ENCODE peak calls at places on chromosomes 4 and X, in seven cellular contexts. H, B, Z, F, E, W and C are unnamed samples.

GRCh38 chr4:87005690-87006461 is 71.1 kb downstream of the AFF1 start:
- DNase-seq in H (no peak), B (peak; percentile 52), Z (no peak), F (peak; percentile 11), E (no peak), W (peak; percentile 28), C (peak; percentile 25)

GRCh38 chr4:17511041-17511949 is 595 bp downstream of the QDPR start:
- DNase-seq in H (peak; percentile 19), B (peak; percentile 58), Z (peak; percentile 64), F (peak; percentile 41), E (peak; percentile 55), W (peak; percentile 53), C (peak; percentile 31)

GRCh38 chrX:20221902-20222301 is 44.8 kb downstream of the RPS6KA3 start:
- DNase-seq in H (no peak), B (no peak), Z (no peak), F (no peak), E (peak; percentile 20), W (no peak), C (peak; percentile 33)

GRCh38 chr4:110484029-110484428 is 8.1 kb downstream of the ENPEP start:
- DNase-seq in H (no peak), B (no peak), Z (no peak), F (no peak), E (no peak), W (no peak), C (no peak)

GRCh38 chr4:39464886-39465501 is 6.1 kb downstream of the LIAS start:
- DNase-seq in H (no peak), B (no peak), Z (no peak), F (no peak), E (peak; percentile 25), W (peak; percentile 81), C (no peak)

GRCh38 chr4:2831611-2832308 is 11.9 kb upstream of the ADD1 start:
- DNase-seq in H (peak; percentile 10), B (no peak), Z (peak; percentile 22), F (no peak), E (no peak), W (peak; percentile 23), C (no peak)

GRCh38 chrX:1468250-1468772 is 15.6 kb upstream of the ASMTL start:
- DNase-seq in H (no peak), B (no peak), Z (peak; percentile 50), F (peak; percentile 74), E (no peak), W (no peak), C (no peak)

GRCh38 chr4:22695011-22695410 is 2.3 kb downstream of the GBA3 start:
- DNase-seq in H (no peak), B (no peak), Z (no peak), F (no peak), E (no peak), W (no peak), C (no peak)

GRCh38 chrX:43870758-43871419 is 11.4 kb downstream of the MAOB start:
- DNase-seq in H (no peak), B (no peak), Z (peak; percentile 40), F (no peak), E (no peak), W (no peak), C (no peak)

GRCh38 chr4:56628592-56628991 is 52.5 kb downstream of the HOPX start:
- DNase-seq in H (no peak), B (no peak), Z (no peak), F (no peak), E (no peak), W (no peak), C (no peak)

GRCh38 chr4:105544517-105544916 is 7.9 kb upstream of the ARHGEF38 start:
- DNase-seq in H (no peak), B (no peak), Z (no peak), F (no peak), E (no peak), W (no peak), C (no peak)

GRCh38 chr4:8157496-8157895 is 1.1 kb downstream of the ABLIM2 start:
- DNase-seq in H (no peak), B (peak; percentile 28), Z (no peak), F (no peak), E (no peak), W (no peak), C (no peak)

GRCh38 chrX:47380268-47380667 is 9.9 kb downstream of the ZNF157 start:
- DNase-seq in H (no peak), B (no peak), Z (peak; percentile 29), F (peak; percentile 72), E (no peak), W (no peak), C (peak; percentile 38)

GRCh38 chrX:107673933-107674479 is 45.7 kb downstream of the PRPS1 start:
- DNase-seq in H (peak; percentile 75), B (peak; percentile 33), Z (peak; percentile 87), F (peak; percentile 93), E (no peak), W (no peak), C (peak; percentile 69)

GRCh38 chr4:90545380-90545779 is 418.2 kb downstream of the CCSER1 start:
- DNase-seq in H (no peak), B (no peak), Z (no peak), F (no peak), E (no peak), W (no peak), C (no peak)

GRCh38 chr4:3315566-3315965 is 22.7 kb downstream of the RGS12 start:
- DNase-seq in H (no peak), B (no peak), Z (peak; percentile 5), F (no peak), E (no peak), W (no peak), C (no peak)

GRCh38 chrX:134174273-134174660 is 62.7 kb upstream of the CCDC160 start:
- DNase-seq in H (no peak), B (peak; percentile 36), Z (no peak), F (no peak), E (no peak), W (no peak), C (no peak)

GRCh38 chr4:183638436-183638835 is 20.5 kb downstream of the RWDD4 start:
- DNase-seq in H (no peak), B (no peak), Z (no peak), F (no peak), E (no peak), W (no peak), C (no peak)

GRCh38 chr4:92234393-92235176 is 69.2 kb upstream of the GRID2 start:
- DNase-seq in H (no peak), B (no peak), Z (no peak), F (no peak), E (no peak), W (no peak), C (peak; percentile 45)

GRCh38 chr4:176988226-176988625 is 195.5 kb upstream of the VEGFC start:
- DNase-seq in H (no peak), B (no peak), Z (no peak), F (no peak), E (no peak), W (no peak), C (no peak)

GRCh38 chr4:119244344-119244743 is 31.8 kb downstream of the USP53 start:
- DNase-seq in H (no peak), B (no peak), Z (no peak), F (no peak), E (no peak), W (no peak), C (no peak)

GRCh38 chr4:154416183-154416543 is 75.4 kb downstream of the DCHS2 start:
- DNase-seq in H (no peak), B (peak; percentile 68), Z (no peak), F (no peak), E (no peak), W (peak; percentile 4), C (no peak)
- TF ChIP-seq CTCF in H (no peak), B (peak; percentile 48), Z (no peak), F (no peak), E (peak; percentile 31), W (peak; percentile 14), C (no peak)

DNA sequence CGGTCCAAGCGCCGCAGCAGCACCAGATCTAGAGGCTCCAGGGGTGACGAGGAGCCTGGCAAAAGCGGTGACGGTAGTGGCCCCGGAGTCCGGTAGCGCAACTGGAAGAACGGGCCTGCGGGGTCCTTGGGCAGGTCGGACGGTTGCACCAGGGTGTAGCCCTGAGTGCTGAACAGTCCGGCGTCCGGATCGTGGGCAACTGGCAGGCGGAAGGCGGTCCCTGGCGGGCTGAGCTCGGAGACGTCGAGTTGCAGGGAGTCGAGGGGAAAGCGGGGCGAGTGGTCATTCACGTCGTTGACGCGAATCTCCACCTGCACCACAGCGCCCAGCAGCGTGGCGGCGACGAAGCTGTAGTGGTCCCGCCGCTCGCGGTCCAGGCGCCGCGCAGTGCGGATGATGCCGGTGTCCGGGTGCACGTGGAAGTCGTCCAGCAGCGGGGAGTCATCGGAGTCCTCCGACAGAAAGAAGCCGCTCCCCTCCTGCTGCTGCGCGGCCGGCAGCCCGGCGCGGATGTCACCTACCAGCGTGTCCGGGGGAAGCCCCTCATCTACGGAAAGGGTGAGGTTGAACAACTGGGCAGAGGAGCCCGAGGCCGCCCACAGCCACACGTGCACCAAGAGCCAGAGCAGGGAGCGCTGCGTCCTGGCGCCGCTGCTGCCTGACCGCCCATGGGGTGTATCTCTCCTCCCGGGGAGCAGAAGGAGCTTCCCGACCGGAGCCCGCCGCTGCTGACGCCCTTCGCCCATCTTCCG is 834 bp downstream of the DCHS2 start:
- DNase-seq in H (no peak), B (peak; percentile 57), Z (no peak), F (no peak), E (no peak), W (peak; percentile 41), C (no peak)
- H3K27me3 ChIP-seq in H (no peaks in the 10 kb centered on the region), B (peaks cover 92% of the 10 kb centered on the region), Z (no peaks in the 10 kb centered on the region), F (peaks cover 6% of the 10 kb centered on the region), E (no peaks in the 10 kb centered on the region), W (peaks cover 24% of the 10 kb centered on the region), C (peaks cover 3% of the 10 kb centered on the region)

DNA sequence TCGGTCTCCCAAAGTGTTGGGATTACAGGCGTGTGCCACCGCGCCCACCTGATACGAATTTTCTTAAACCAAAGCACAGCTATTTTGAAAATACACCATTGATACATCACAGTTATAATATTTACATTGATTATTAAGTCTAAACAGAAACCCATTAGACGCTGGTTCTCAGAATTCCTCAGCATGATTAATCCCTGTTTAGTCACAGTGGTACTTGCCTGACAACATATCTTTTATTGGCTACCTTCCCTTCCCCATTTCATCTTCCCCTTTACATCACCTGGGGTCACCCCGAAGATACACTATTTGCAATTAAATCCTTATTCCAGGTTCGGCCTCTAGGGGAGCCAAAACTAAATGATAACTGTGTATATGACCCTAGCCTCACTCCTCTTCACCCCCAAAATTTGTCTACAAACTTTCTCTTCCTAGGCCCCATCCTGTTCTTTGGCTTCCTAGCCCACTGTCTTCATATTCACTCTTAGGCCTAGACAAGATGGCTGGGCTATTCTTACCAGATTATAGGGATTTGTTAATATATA is 36.8 kb upstream of the IL1RAPL1 start:
- DNase-seq in H (no peak), B (no peak), Z (no peak), F (no peak), E (no peak), W (peak; percentile 2), C (no peak)
- TF ChIP-seq CTCF in H (no peak), B (peak; percentile 19), Z (no peak), F (no peak), E (no peak), W (peak; percentile 44), C (no peak)

GRCh38 chrX:10278716-10279115 is 121.9 kb downstream of the CLCN4 start:
- DNase-seq in H (no peak), B (no peak), Z (no peak), F (no peak), E (no peak), W (no peak), C (no peak)
- H3K27me3 ChIP-seq in H (no peaks in the 10 kb centered on the region), B (no peaks in the 10 kb centered on the region), Z (no peaks in the 10 kb centered on the region), F (no peaks in the 10 kb centered on the region), E (no peaks in the 10 kb centered on the region), W (no peaks in the 10 kb centered on the region), C (no peaks in the 10 kb centered on the region)

DNA sequence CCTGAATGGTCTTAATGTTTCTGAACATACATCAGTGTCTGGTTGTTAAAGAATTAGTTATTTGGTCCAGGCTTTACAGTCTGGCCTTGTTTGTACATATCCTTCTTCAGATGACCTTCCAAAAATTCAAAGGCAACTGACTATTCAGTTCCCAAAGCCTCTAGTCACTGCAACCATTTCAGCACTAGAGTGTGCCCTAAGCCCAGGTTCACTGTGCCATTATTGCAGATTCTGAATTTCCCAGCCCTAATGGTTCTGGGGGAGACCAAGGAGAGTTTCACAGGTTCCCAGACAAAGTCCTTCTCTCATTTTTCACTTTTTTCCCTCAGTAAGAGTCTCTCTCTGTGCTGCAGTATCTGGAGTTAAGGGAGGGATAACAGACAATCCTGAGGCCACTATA is 235.8 kb downstream of the TRAM1L1 start:
- DNase-seq in H (no peak), B (peak; percentile 35), Z (no peak), F (no peak), E (no peak), W (no peak), C (no peak)
- TF ChIP-seq CTCF in H (no peak), B (peak; percentile 35), Z (no peak), F (no peak), E (no peak), W (no peak), C (no peak)